ENCODE peak calls at places on chromosomes 1 and 21, in eight cellular contexts. R is CD8-positive, alpha-beta memory T cell; D is HAP-1; V is skeletal muscle cell; X is MM.1S; W is fibroblast of the aortic adventitia; T is tibial artery; G is effector memory CD4-positive, alpha-beta T cell. C is an unnamed sample.

GRCh38 chr1:237890822-237891221 is at the start of gene ZP4:
- DNase-seq in R (no peak), D (no peak), V (no peak), X (no peak), W (no peak), T (no peak), G (no peak), C (no peak)

GRCh38 chr1:178093958-178094751 is at the start of gene RASAL2:
- DNase-seq in R (peak), D (peak), V (no peak), X (peak), W (peak), T (peak), G (no peak), C (peak)

GRCh38 chr21:37393786-37394185 is 27.2 kb downstream of the DYRK1A start:
- DNase-seq in R (no peak), D (no peak), V (no peak), X (no peak), W (no peak), T (no peak), G (no peak), C (no peak)

GRCh38 chr21:27674037-27674436 is 707.1 kb upstream of the ADAMTS5 start:
- DNase-seq in R (no peak), D (no peak), V (peak), X (no peak), W (peak), T (no peak), G (no peak), C (peak)

GRCh38 chr1:115539736-115540135 is 102.0 kb upstream of the VANGL1 start:
- DNase-seq in R (no peak), D (no peak), V (no peak), X (no peak), W (peak), T (no peak), G (no peak), C (no peak)

GRCh38 chr1:197413564-197413963 is 145.5 kb downstream of the CRB1 start:
- DNase-seq in R (no peak), D (no peak), V (no peak), X (no peak), W (no peak), T (no peak), G (no peak), C (no peak)

GRCh38 chr1:86169625-86170024 is 13.1 kb upstream of the COL24A1 start:
- DNase-seq in R (no peak), D (no peak), V (no peak), X (no peak), W (no peak), T (no peak), G (no peak), C (peak)

GRCh38 chr1:53121319-53122172 is 20.9 kb downstream of the SLC1A7 start:
- DNase-seq in R (no peak), D (no peak), V (peak), X (no peak), W (peak), T (peak), G (no peak), C (peak)

GRCh38 chr1:55337801-55338447 is 122.8 kb upstream of the USP24 start:
- DNase-seq in R (no peak), D (peak), V (peak), X (peak), W (peak), T (no peak), G (no peak), C (peak)

GRCh38 chr1:156750191-156750931 is 1.1 kb downstream of the HDGF start:
- DNase-seq in R (peak), D (no peak), V (no peak), X (peak), W (peak), T (no peak), G (no peak), C (peak)

GRCh38 chr1:172431721-172432192 is 11.3 kb downstream of the C1orf105 start:
- DNase-seq in R (peak), D (no peak), V (no peak), X (no peak), W (no peak), T (no peak), G (no peak), C (no peak)

GRCh38 chr1:54199765-54200518 is at the start of the genes CYB5RL and MRPL37:
- DNase-seq in R (peak), D (peak), V (peak), X (peak), W (peak), T (peak), G (peak), C (peak)

GRCh38 chr1:150162862-150163706 is 13.4 kb downstream of the PLEKHO1 start:
- DNase-seq in R (no peak), D (peak), V (peak), X (no peak), W (peak), T (peak), G (no peak), C (peak)

GRCh38 chr1:81950845-81951244 is 150.1 kb downstream of the ADGRL2 start:
- DNase-seq in R (no peak), D (no peak), V (peak), X (no peak), W (no peak), T (no peak), G (no peak), C (no peak)

GRCh38 chr1:205840524-205840923 is 9.4 kb downstream of the PM20D1 start:
- DNase-seq in R (no peak), D (no peak), V (no peak), X (no peak), W (no peak), T (no peak), G (no peak), C (no peak)

GRCh38 chr1:112515311-112516009 is 6.7 kb downstream of the WNT2B start:
- DNase-seq in R (no peak), D (no peak), V (no peak), X (no peak), W (peak), T (no peak), G (no peak), C (peak)

GRCh38 chr1:116834605-116835004 is 75.1 kb upstream of the PTGFRN start:
- DNase-seq in R (no peak), D (no peak), V (no peak), X (no peak), W (no peak), T (no peak), G (no peak), C (no peak)

GRCh38 chr1:20875198-20875973 is 88.3 kb upstream of the HP1BP3 start:
- DNase-seq in R (no peak), D (no peak), V (no peak), X (no peak), W (no peak), T (no peak), G (no peak), C (no peak)

GRCh38 chr1:206001476-206001888 is 1.7 kb downstream of the RAB7B start:
- DNase-seq in R (no peak), D (no peak), V (peak), X (no peak), W (peak), T (peak), G (no peak), C (peak)

GRCh38 chr1:42848823-42849537 is 2.6 kb downstream of the ZNF691 start:
- DNase-seq in R (no peak), D (no peak), V (no peak), X (no peak), W (no peak), T (no peak), G (no peak), C (no peak)

GRCh38 chr1:100036718-100037664 is 67.2 kb downstream of the SLC35A3 start:
- DNase-seq in R (no peak), D (peak), V (peak), X (no peak), W (peak), T (no peak), G (no peak), C (peak)

GRCh38 chr1:93338426-93338825 is 7.3 kb upstream of the DR1 start:
- DNase-seq in R (no peak), D (no peak), V (peak), X (no peak), W (peak), T (no peak), G (no peak), C (peak)

DNA sequence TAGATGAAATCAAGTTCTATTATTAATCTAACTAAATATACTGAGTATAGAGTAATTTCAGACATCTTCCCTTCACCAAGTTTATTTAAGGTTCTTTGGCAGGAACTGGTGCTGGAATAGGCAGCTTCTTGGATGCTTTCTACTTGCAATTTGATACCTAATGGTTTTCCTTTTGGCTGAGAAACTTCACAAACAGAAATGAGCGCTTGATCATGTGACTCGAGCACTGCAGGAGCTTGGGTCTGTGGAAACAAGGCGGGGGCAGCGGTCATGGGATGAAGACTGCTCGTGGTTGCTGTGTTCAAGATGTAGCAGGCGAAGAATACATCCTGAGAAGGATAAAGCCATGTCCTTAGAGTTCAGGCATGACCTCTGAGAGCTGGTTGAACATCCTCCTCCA is 136.8 kb downstream of the PTPRC start:
- DNase-seq in R (no peak), D (no peak), V (peak), X (no peak), W (peak), T (peak), G (no peak), C (peak)
- H3K4me3 ChIP-seq in R (no peak), D (no peak), V (no peak), X (no peak), W (no peak), T (no peak), G (no peak), C (no peak)

GRCh38 chr1:175274368-175274767 is 81.8 kb upstream of the KIAA0040 start:
- DNase-seq in R (no peak), D (no peak), V (no peak), X (peak), W (no peak), T (no peak), G (no peak), C (no peak)
- H3K4me3 ChIP-seq in R (no peak), D (no peak), V (no peak), X (no peak), W (no peak), T (no peak), G (no peak), C (no peak)

DNA sequence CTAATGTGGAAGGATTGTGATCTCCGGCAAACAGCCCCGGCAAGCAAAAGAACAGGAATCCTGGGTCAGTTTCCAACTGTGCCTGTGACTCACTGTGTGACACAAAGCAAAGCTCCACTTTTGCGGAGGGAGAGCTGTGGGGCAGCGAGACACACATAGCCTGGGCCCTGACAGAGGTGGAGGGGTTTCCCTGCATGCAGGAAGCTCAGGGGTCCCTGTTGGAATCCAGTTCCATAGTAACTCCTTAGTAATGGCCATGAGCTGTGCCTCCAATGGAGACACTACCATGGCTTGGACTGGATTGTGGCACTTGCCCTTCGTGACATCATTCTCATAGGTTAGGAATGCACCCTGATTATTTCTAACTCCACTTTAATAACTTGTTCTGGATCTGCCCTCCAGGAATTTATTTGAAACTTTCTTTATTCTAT is 47.0 kb upstream of the ATF3 start:
- DNase-seq in R (no peak), D (no peak), V (no peak), X (no peak), W (peak), T (peak), G (no peak), C (peak)
- H3K4me3 ChIP-seq in R (no peak), D (no peak), V (no peak), X (no peak), W (peak), T (peak), G (no peak), C (no peak)

GRCh38 chr1:2274231-2274967 is 46.3 kb downstream of the SKI start:
- DNase-seq in R (no peak), D (no peak), V (no peak), X (no peak), W (no peak), T (no peak), G (no peak), C (no peak)
- H3K4me3 ChIP-seq in R (no peak), D (no peak), V (no peak), X (no peak), W (no peak), T (peak), G (no peak), C (no peak)

DNA sequence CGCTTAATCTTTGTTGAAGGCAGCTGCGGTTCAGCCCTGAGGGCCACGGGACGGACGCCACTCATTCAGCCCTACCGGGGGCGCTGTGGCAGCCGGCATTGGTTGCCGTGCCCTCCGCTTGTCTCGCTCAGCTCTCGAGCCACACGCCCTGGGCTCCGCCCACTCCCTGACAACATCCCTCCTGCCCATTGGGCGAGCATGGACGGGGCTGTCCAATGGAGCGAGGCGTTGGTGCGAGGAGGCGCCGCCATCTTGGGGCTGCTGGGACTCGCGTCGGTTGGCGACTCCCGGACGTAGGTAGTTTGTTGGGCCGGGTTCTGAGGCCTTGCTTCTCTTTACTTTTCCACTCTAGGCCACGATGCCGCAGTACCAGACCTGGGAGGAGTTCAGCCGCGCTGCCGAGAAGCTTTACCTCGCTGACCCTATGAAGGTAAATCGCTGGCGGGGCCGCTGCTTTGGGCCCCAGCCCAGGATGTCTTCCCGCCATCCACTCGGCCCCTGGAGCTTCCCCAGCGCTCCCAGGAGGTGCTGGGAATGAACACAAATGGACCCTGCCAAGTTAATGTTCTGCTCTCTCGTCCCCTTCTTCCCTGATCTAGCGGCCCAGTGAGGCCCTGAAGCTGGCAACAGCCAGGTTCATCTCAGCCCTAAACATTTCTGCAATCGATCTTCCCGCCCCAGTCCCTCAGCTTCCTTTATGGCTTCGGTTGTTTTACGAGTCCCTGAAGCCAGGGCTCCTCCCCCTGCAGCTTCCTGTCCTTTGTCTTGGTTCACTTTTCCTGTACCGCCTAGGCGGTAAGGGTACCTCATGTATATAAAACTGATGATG is at the start of gene SRP9:
- DNase-seq in R (peak), D (peak), V (peak), X (peak), W (peak), T (peak), G (peak), C (peak)
- H3K4me3 ChIP-seq in R (peak), D (peak), V (peak), X (peak), W (peak), T (peak), G (peak), C (peak)